ENCODE peak calls at places on chromosomes 12 and 14, in ten cellular contexts. R is pancreas; T is body of pancreas; B is neural progenitor cell; W is CD4-positive, CD25-positive, alpha-beta regulatory T cell; O is left ventricle myocardium inferior; A is transverse colon; U is right atrium auricular region; F is CD8-positive, alpha-beta T cell; P is cardiac muscle cell. Y is an unnamed sample.

GRCh38 chr12:45890276-45890675 is 100.1 kb downstream of the SCAF11 start:
- DNase-seq in W (no peak), T (no peak), F (no peak), O (no peak), A (no peak), R (no peak), B (no peak), P (no peak), U (no peak), Y (no peak)

GRCh38 chr14:23306412-23307145 is at the start of gene BCL2L2:
- DNase-seq in W (no peak), F (no peak), B (peak; percentile 96), O (peak; percentile 95), T (peak; percentile 95), R (peak; percentile 94), A (peak; percentile 94), U (peak; percentile 93), P (peak; percentile 96), Y (no peak)

GRCh38 chr14:22118894-22119477 is 445.4 kb upstream of the OR4E1 start:
- DNase-seq in A (no peak), P (no peak), W (no peak), U (no peak), R (no peak), T (no peak), F (no peak), B (no peak), O (no peak), Y (no peak)

GRCh38 chr12:47507221-47507620 is 198.6 kb downstream of the RPAP3 start:
- DNase-seq in P (no peak), F (no peak), W (no peak), U (no peak), R (no peak), A (no peak), B (no peak), O (no peak), T (no peak), Y (no peak)

GRCh38 chr12:116053479-116054195 is 223.9 kb downstream of the MED13L start:
- DNase-seq in W (no peak), F (no peak), A (peak; percentile 23), O (peak; percentile 27), B (no peak), P (peak; percentile 97), U (peak; percentile 69), T (peak; percentile 55), R (no peak), Y (no peak)

GRCh38 chr12:29306682-29307081 is 74.3 kb downstream of the ERGIC2 start:
- DNase-seq in T (no peak), R (no peak), U (no peak), F (no peak), P (no peak), O (no peak), A (no peak), W (no peak), B (no peak), Y (no peak)

GRCh38 chr12:24943947-24944597 is 4.8 kb downstream of the BCAT1 start:
- DNase-seq in T (no peak), P (no peak), B (no peak), W (no peak), A (no peak), U (no peak), R (no peak), O (no peak), F (no peak), Y (no peak)

GRCh38 chr14:39266589-39266870 is 32.8 kb downstream of the MIA2 start:
- DNase-seq in R (peak; percentile 93), A (peak; percentile 89), F (no peak), T (peak; percentile 94), W (no peak), P (no peak), B (no peak), U (no peak), O (no peak), Y (no peak)

GRCh38 chr12:77746108-77746507 is 84.6 kb upstream of the NAV3 start:
- DNase-seq in T (peak; percentile 20), R (no peak), P (peak; percentile 66), U (no peak), A (no peak), F (no peak), O (no peak), W (peak; percentile 27), B (no peak), Y (no peak)

GRCh38 chr12:51011960-51012359 is 14.2 kb downstream of the SLC11A2 start:
- DNase-seq in P (no peak), W (no peak), F (no peak), U (no peak), R (no peak), T (no peak), A (no peak), B (peak; percentile 82), O (no peak), Y (no peak)

GRCh38 chr12:105334001-105334400 is 3.5 kb downstream of the C12orf75 start:
- DNase-seq in O (no peak), A (no peak), B (no peak), F (no peak), T (no peak), R (no peak), W (no peak), U (no peak), P (peak; percentile 30), Y (no peak)

GRCh38 chr12:88546851-88547250 is 33.4 kb downstream of the KITLG start:
- DNase-seq in U (no peak), F (no peak), T (no peak), A (no peak), W (no peak), O (no peak), P (peak; percentile 59), B (no peak), R (no peak), Y (no peak)

GRCh38 chr12:73065913-73066312 is 793.7 kb downstream of the TRHDE start:
- DNase-seq in F (no peak), B (no peak), O (no peak), R (no peak), P (no peak), T (no peak), A (no peak), U (no peak), W (no peak), Y (no peak)

GRCh38 chr14:32201816-32202467 is at the start of gene RNU6-7:
- DNase-seq in A (peak; percentile 24), U (no peak), B (peak; percentile 66), F (no peak), W (peak; percentile 41), T (peak; percentile 22), O (peak; percentile 20), R (peak; percentile 42), P (peak; percentile 28), Y (no peak)

GRCh38 chr14:76201162-76201561 is 49.4 kb downstream of the GPATCH2L start:
- DNase-seq in B (no peak), P (peak; percentile 26), O (no peak), R (no peak), U (no peak), A (no peak), W (no peak), F (no peak), T (no peak), Y (no peak)

GRCh38 chr12:127081058-127081457 is 1185.9 kb upstream of the TMEM132C start:
- DNase-seq in F (no peak), A (no peak), B (no peak), U (no peak), T (no peak), P (no peak), O (no peak), R (no peak), W (no peak), Y (no peak)

GRCh38 chr12:127078577-127079350 is 1188.2 kb upstream of the TMEM132C start:
- DNase-seq in F (no peak), A (no peak), R (no peak), W (no peak), B (no peak), U (no peak), O (no peak), T (no peak), P (no peak), Y (no peak)

GRCh38 chr12:127079636-127080035 is 1187.3 kb upstream of the TMEM132C start:
- DNase-seq in A (no peak), R (no peak), O (no peak), P (no peak), B (no peak), T (no peak), U (no peak), F (no peak), W (no peak), Y (no peak)

GRCh38 chr12:127077262-127078045 is 1189.5 kb upstream of the TMEM132C start:
- DNase-seq in U (no peak), A (no peak), P (no peak), B (no peak), R (no peak), O (no peak), W (no peak), F (no peak), T (no peak), Y (no peak)

GRCh38 chr12:127083028-127083949 is 1183.7 kb upstream of the TMEM132C start:
- DNase-seq in B (peak; percentile 9), F (no peak), O (no peak), W (peak; percentile 77), T (peak; percentile 53), U (no peak), A (no peak), P (peak; percentile 73), R (no peak), Y (no peak)
- H3K4me1 ChIP-seq in B (peaks cover 8% of the 10 kb centered on the region), F (peaks cover 5% of the 10 kb centered on the region), O (peaks cover 5% of the 10 kb centered on the region), W (peaks cover 5% of the 10 kb centered on the region), T (no peaks in the 10 kb centered on the region), U (no peaks in the 10 kb centered on the region), A (no peaks in the 10 kb centered on the region), P (peaks cover 4% of the 10 kb centered on the region), R (peaks cover 4% of the 10 kb centered on the region), Y (no peaks in the 10 kb centered on the region)

GRCh38 chr12:131737485-131737827 is 26.6 kb downstream of the SFSWAP start:
- DNase-seq in R (no peak), O (no peak), B (no peak), F (no peak), A (no peak), U (no peak), T (no peak), P (no peak), W (no peak), Y (no peak)
- H3K36me3 ChIP-seq in R (no peaks in the 10 kb centered on the region), O (peaks cover 76% of the 10 kb centered on the region), B (peaks cover 7% of the 10 kb centered on the region), F (peaks cover 38% of the 10 kb centered on the region), A (peaks cover 33% of the 10 kb centered on the region), U (peaks cover 57% of the 10 kb centered on the region), T (peaks cover 29% of the 10 kb centered on the region), P (peaks cover 27% of the 10 kb centered on the region), W (peaks cover 69% of the 10 kb centered on the region), Y (peaks cover 52% of the 10 kb centered on the region)

GRCh38 chr12:49838973-49839633 is 3.8 kb downstream of the BCDIN3D start:
- DNase-seq in R (no peak), B (peak; percentile 60), P (peak; percentile 70), A (no peak), W (peak; percentile 67), O (no peak), U (no peak), T (peak; percentile 36), F (peak; percentile 24), Y (no peak)
- H3K27ac ChIP-seq in R (no peak overlapping the region), B (no peak overlapping the region), P (no peak overlapping the region), A (no peak overlapping the region), W (no peak overlapping the region), O (no peak overlapping the region), U (no peak overlapping the region), T (no peak overlapping the region), F (no peak overlapping the region), Y (no peak overlapping the region)

DNA sequence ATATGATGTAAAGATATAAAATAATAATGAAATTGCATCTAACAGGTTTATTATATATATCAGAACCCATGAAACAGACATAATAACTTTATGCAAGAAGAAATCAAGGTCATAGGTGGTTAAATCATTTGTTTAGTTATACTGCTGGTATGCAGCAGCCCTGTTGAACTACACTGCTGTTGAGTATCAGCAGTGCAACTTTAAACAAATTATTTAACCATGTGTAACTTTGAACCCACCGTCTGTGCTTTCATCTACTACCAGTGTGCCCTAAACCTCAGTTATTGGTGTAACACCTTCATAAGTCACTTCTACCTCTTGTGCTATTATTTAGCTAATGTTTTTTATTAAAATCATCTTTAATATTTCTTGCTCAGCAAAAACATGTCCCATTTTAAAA is 262.3 kb upstream of the CRY1 start:
- DNase-seq in P (no peak), A (no peak), R (no peak), W (no peak), F (no peak), T (no peak), B (no peak), O (no peak), U (no peak), Y (no peak)
- H3K4me1 ChIP-seq in P (no peaks in the 10 kb centered on the region), A (no peaks in the 10 kb centered on the region), R (no peaks in the 10 kb centered on the region), W (peaks cover 13% of the 10 kb centered on the region), F (peaks cover 35% of the 10 kb centered on the region), T (no peaks in the 10 kb centered on the region), B (no peaks in the 10 kb centered on the region), O (no peaks in the 10 kb centered on the region), U (no peaks in the 10 kb centered on the region), Y (peaks cover 13% of the 10 kb centered on the region)